ENCODE peak calls at places on chromosome 22, in four cellular contexts. C, V, I and Q are unnamed samples.

GRCh38 chr22:49503896-49504521 is 323.7 kb downstream of the BRD1 start:
- DNase-seq in C (no peak), V (no peak), I (no peak), Q (no peak)

GRCh38 chr22:36808611-36809344 is 8.1 kb downstream of the PVALB start:
- DNase-seq in C (peak), V (no peak), I (no peak), Q (no peak)

GRCh38 chr22:44795701-44796630 is 43.6 kb downstream of the ARHGAP8 start:
- DNase-seq in C (no peak), V (no peak), I (no peak), Q (no peak)

GRCh38 chr22:28116261-28116673 is 197.2 kb upstream of the PITPNB start:
- DNase-seq in C (no peak), V (peak), I (no peak), Q (no peak)

GRCh38 chr22:38422615-38423511 is 32.1 kb downstream of the KCNJ4 start:
- DNase-seq in C (peak), V (no peak), I (no peak), Q (no peak)

GRCh38 chr22:29121124-29121523 is 48.3 kb downstream of the KREMEN1 start:
- DNase-seq in C (no peak), V (no peak), I (no peak), Q (no peak)

GRCh38 chr22:43159484-43160178 is 8.3 kb downstream of the TSPO start:
- DNase-seq in C (no peak), V (no peak), I (no peak), Q (no peak)

GRCh38 chr22:36362819-36363377 is 24.9 kb downstream of the MYH9 start:
- DNase-seq in C (no peak), V (no peak), I (no peak), Q (no peak)

GRCh38 chr22:45082795-45083194 is 73.0 kb upstream of the PHF21B start:
- DNase-seq in C (no peak), V (no peak), I (no peak), Q (no peak)

GRCh38 chr22:41501209-41501608 is 32.3 kb downstream of the ACO2 start:
- DNase-seq in C (no peak), V (no peak), I (no peak), Q (peak)

GRCh38 chr22:36376265-36376664 is 11.5 kb downstream of the MYH9 start:
- DNase-seq in C (no peak), V (no peak), I (no peak), Q (no peak)

GRCh38 chr22:30865656-30866055 is 102.9 kb downstream of the MORC2 start:
- DNase-seq in C (no peak), V (no peak), I (no peak), Q (no peak)

GRCh38 chr22:44455963-44456358 is 42.1 kb downstream of the RTL6 start:
- DNase-seq in C (no peak), V (no peak), I (no peak), Q (no peak)

GRCh38 chr22:41367680-41368542 is 13.8 kb upstream of the TEF start:
- DNase-seq in C (peak), V (no peak), I (no peak), Q (peak)

GRCh38 chr22:45876136-45877035 is 100.6 kb downstream of the WNT7B start:
- DNase-seq in C (peak), V (no peak), I (peak), Q (no peak)

GRCh38 chr22:17734197-17734596 is 40.1 kb downstream of the BID start:
- DNase-seq in C (no peak), V (no peak), I (no peak), Q (no peak)

GRCh38 chr22:38973289-38974169 is 8.6 kb upstream of the APOBEC3B start:
- DNase-seq in C (peak), V (no peak), I (no peak), Q (peak)

GRCh38 chr22:27123880-27124279 is 466.5 kb downstream of the MIAT start:
- DNase-seq in C (no peak), V (no peak), I (no peak), Q (no peak)

GRCh38 chr22:38177044-38177443 is 4.6 kb downstream of the PLA2G6 start:
- DNase-seq in C (no peak), V (no peak), I (no peak), Q (no peak)

GRCh38 chr22:50498322-50498861 is 9.1 kb downstream of the LMF2 start:
- DNase-seq in C (no peak), V (no peak), I (no peak), Q (peak)

GRCh38 chr22:41526802-41527799 is 17.2 kb downstream of the POLR3H start:
- DNase-seq in C (peak), V (peak), I (no peak), Q (peak)

GRCh38 chr22:50696799-50697561 is 24.4 kb downstream of the SHANK3 start:
- DNase-seq in C (no peak), V (peak), I (no peak), Q (peak)

GRCh38 chr22:45336971-45337431 is 27.3 kb downstream of the FAM118A start:
- DNase-seq in C (no peak), V (peak), I (peak), Q (no peak)

GRCh38 chr22:42962295-42963230 is 52.4 kb downstream of the PACSIN2 start:
- DNase-seq in C (no peak), V (no peak), I (no peak), Q (no peak)

GRCh38 chr22:44363214-44363979 is 50.6 kb upstream of the SHISAL1 start:
- DNase-seq in C (no peak), V (peak), I (peak), Q (peak)

GRCh38 chr22:48205790-48206189 is 1443.3 kb downstream of the TBC1D22A start:
- DNase-seq in C (no peak), V (no peak), I (no peak), Q (no peak)